ENCODE peak calls at places on chromosomes 16 and 17, in five cellular contexts. One of them, this sample, is unnamed.

GRCh38 chr16:21038197-21038596 is 112.4 kb downstream of the DNAH3 start:
- DNase-seq in foreskin fibroblast: no peak
- DNase-seq in OCI-LY7: no peak
- DNase-seq in A549: no peak
- DNase-seq in Karpas-422: no peak
- DNase-seq in this sample: no peak

GRCh38 chr16:22191966-22192260 is 14.2 kb upstream of the EEF2K start:
- DNase-seq in A549: no peak
- DNase-seq in OCI-LY7: peak; percentile 17
- DNase-seq in Karpas-422: peak; percentile 71
- DNase-seq in foreskin fibroblast: no peak
- DNase-seq in this sample: no peak

GRCh38 chr17:79747508-79748295 is 17.0 kb downstream of the ENPP7 start:
- DNase-seq in foreskin fibroblast: no peak
- DNase-seq in A549: no peak
- DNase-seq in Karpas-422: no peak
- DNase-seq in OCI-LY7: no peak
- DNase-seq in this sample: no peak

GRCh38 chr16:89658221-89658879 is 714 bp downstream of the SPATA33 start:
- DNase-seq in A549: no peak
- DNase-seq in Karpas-422: peak; percentile 61
- DNase-seq in foreskin fibroblast: no peak
- DNase-seq in OCI-LY7: peak; percentile 34
- DNase-seq in this sample: peak; percentile 86

GRCh38 chr17:43556292-43556691 is 10.2 kb upstream of the ETV4 start:
- DNase-seq in foreskin fibroblast: peak; percentile 94
- DNase-seq in A549: peak; percentile 95
- DNase-seq in OCI-LY7: no peak
- DNase-seq in Karpas-422: peak; percentile 43
- DNase-seq in this sample: no peak

GRCh38 chr17:37233001-37233400 is 142.8 kb upstream of the C17orf78 start:
- DNase-seq in Karpas-422: no peak
- DNase-seq in OCI-LY7: no peak
- DNase-seq in foreskin fibroblast: no peak
- DNase-seq in A549: no peak
- DNase-seq in this sample: no peak

GRCh38 chr17:44757045-44757917 is 1.5 kb upstream of the ADAM11 start:
- DNase-seq in Karpas-422: no peak
- DNase-seq in A549: no peak
- DNase-seq in OCI-LY7: no peak
- DNase-seq in foreskin fibroblast: no peak
- DNase-seq in this sample: no peak

GRCh38 chr17:18224053-18224427 is 1.4 kb upstream of the LLGL1 start:
- DNase-seq in A549: no peak
- DNase-seq in foreskin fibroblast: no peak
- DNase-seq in OCI-LY7: no peak
- DNase-seq in Karpas-422: no peak
- DNase-seq in this sample: no peak

GRCh38 chr16:78577597-78577996 is 478.1 kb downstream of the WWOX start:
- DNase-seq in A549: no peak
- DNase-seq in Karpas-422: no peak
- DNase-seq in foreskin fibroblast: no peak
- DNase-seq in OCI-LY7: no peak
- DNase-seq in this sample: no peak

GRCh38 chr17:59220328-59221158 is at the start of gene GDPD1:
- DNase-seq in OCI-LY7: peak; percentile 97
- DNase-seq in A549: peak; percentile 96
- DNase-seq in foreskin fibroblast: peak; percentile 87
- DNase-seq in Karpas-422: peak; percentile 98
- DNase-seq in this sample: no peak

GRCh38 chr17:39820987-39821386 is 43.1 kb downstream of the IKZF3 start:
- DNase-seq in OCI-LY7: no peak
- DNase-seq in Karpas-422: no peak
- DNase-seq in foreskin fibroblast: no peak
- DNase-seq in A549: no peak
- DNase-seq in this sample: no peak

GRCh38 chr16:19118938-19119431 is 5.2 kb downstream of the ITPRIPL2 start:
- DNase-seq in A549: peak; percentile 71
- DNase-seq in OCI-LY7: no peak
- DNase-seq in Karpas-422: no peak
- DNase-seq in foreskin fibroblast: peak; percentile 87
- DNase-seq in this sample: no peak

GRCh38 chr16:19105131-19105530 is 8.6 kb upstream of the ITPRIPL2 start:
- DNase-seq in Karpas-422: peak; percentile 34
- DNase-seq in A549: no peak
- DNase-seq in foreskin fibroblast: no peak
- DNase-seq in OCI-LY7: no peak
- DNase-seq in this sample: no peak

GRCh38 chr16:71467810-71468209 is 5.8 kb upstream of the ZNF23 start:
- DNase-seq in A549: no peak
- DNase-seq in Karpas-422: peak; percentile 76
- DNase-seq in foreskin fibroblast: peak; percentile 16
- DNase-seq in OCI-LY7: peak; percentile 50
- DNase-seq in this sample: no peak

GRCh38 chr16:30963925-30964511 is 6.5 kb downstream of the SETD1A start:
- DNase-seq in foreskin fibroblast: no peak
- DNase-seq in Karpas-422: no peak
- DNase-seq in OCI-LY7: no peak
- DNase-seq in A549: no peak
- DNase-seq in this sample: no peak

GRCh38 chr17:80782536-80783427 is 208.9 kb upstream of the CHMP6 start:
- DNase-seq in foreskin fibroblast: no peak
- DNase-seq in OCI-LY7: no peak
- DNase-seq in A549: peak; percentile 46
- DNase-seq in Karpas-422: no peak
- DNase-seq in this sample: no peak

GRCh38 chr17:49879505-49879904 is 31.6 kb upstream of the TAC4 start:
- DNase-seq in A549: no peak
- DNase-seq in OCI-LY7: no peak
- DNase-seq in Karpas-422: no peak
- DNase-seq in foreskin fibroblast: no peak
- DNase-seq in this sample: no peak

GRCh38 chr17:51751072-51751471 is 407.4 kb downstream of the CA10 start:
- DNase-seq in OCI-LY7: no peak
- DNase-seq in A549: no peak
- DNase-seq in Karpas-422: no peak
- DNase-seq in foreskin fibroblast: no peak
- DNase-seq in this sample: no peak

GRCh38 chr16:84117482-84117843 is 721 bp upstream of the MBTPS1 start:
- DNase-seq in foreskin fibroblast: no peak
- DNase-seq in OCI-LY7: peak; percentile 64
- DNase-seq in A549: peak; percentile 45
- DNase-seq in Karpas-422: no peak
- DNase-seq in this sample: no peak

GRCh38 chr16:5709889-5710288 is 612.3 kb upstream of the EEF2KMT start:
- DNase-seq in foreskin fibroblast: no peak
- DNase-seq in OCI-LY7: no peak
- DNase-seq in Karpas-422: peak; percentile 50
- DNase-seq in A549: no peak
- DNase-seq in this sample: no peak

GRCh38 chr16:57372372-57373116 is at the start of gene CX3CL1:
- DNase-seq in A549: no peak
- DNase-seq in foreskin fibroblast: no peak
- DNase-seq in Karpas-422: no peak
- DNase-seq in OCI-LY7: no peak
- DNase-seq in this sample: no peak

GRCh38 chr17:9907883-9908648 is 3.0 kb upstream of the RCVRN start:
- DNase-seq in OCI-LY7: no peak
- DNase-seq in A549: peak; percentile 57
- DNase-seq in Karpas-422: no peak
- DNase-seq in foreskin fibroblast: no peak
- DNase-seq in this sample: no peak

GRCh38 chr17:45578516-45579455 is 88.3 kb upstream of the PLEKHM1 start:
- DNase-seq in foreskin fibroblast: no peak
- DNase-seq in A549: peak; percentile 21
- DNase-seq in Karpas-422: peak; percentile 42
- DNase-seq in OCI-LY7: no peak
- DNase-seq in this sample: no peak

GRCh38 chr17:9239821-9240658 is 218.7 kb downstream of the NTN1 start:
- DNase-seq in OCI-LY7: peak; percentile 43
- DNase-seq in Karpas-422: no peak
- DNase-seq in foreskin fibroblast: peak; percentile 48
- DNase-seq in A549: peak; percentile 50
- DNase-seq in this sample: no peak

GRCh38 chr17:300881-301280 is 51.7 kb downstream of the RPH3AL start:
- DNase-seq in Karpas-422: no peak
- DNase-seq in foreskin fibroblast: no peak
- DNase-seq in A549: no peak
- DNase-seq in OCI-LY7: no peak
- DNase-seq in this sample: no peak

GRCh38 chr17:50241431-50241830 is 32.8 kb upstream of the TMEM92 start:
- DNase-seq in foreskin fibroblast: no peak
- DNase-seq in A549: no peak
- DNase-seq in OCI-LY7: no peak
- DNase-seq in Karpas-422: no peak
- DNase-seq in this sample: no peak

GRCh38 chr16:24347556-24347955 is 91.4 kb downstream of the CACNG3 start:
- DNase-seq in Karpas-422: no peak
- DNase-seq in foreskin fibroblast: no peak
- DNase-seq in A549: no peak
- DNase-seq in OCI-LY7: no peak
- DNase-seq in this sample: no peak

GRCh38 chr16:2032285-2033056 is 5.8 kb downstream of the NHERF2 start:
- DNase-seq in OCI-LY7: no peak
- DNase-seq in foreskin fibroblast: no peak
- DNase-seq in A549: no peak
- DNase-seq in Karpas-422: no peak
- DNase-seq in this sample: no peak

GRCh38 chr17:4175921-4176802 is 33.2 kb downstream of the CYB5D2 start:
- DNase-seq in OCI-LY7: no peak
- DNase-seq in Karpas-422: no peak
- DNase-seq in foreskin fibroblast: peak; percentile 35
- DNase-seq in A549: no peak
- DNase-seq in this sample: no peak

GRCh38 chr16:50627419-50627818 is 53.7 kb downstream of the SNX20 start:
- DNase-seq in foreskin fibroblast: no peak
- DNase-seq in Karpas-422: peak; percentile 42
- DNase-seq in OCI-LY7: peak; percentile 15
- DNase-seq in A549: no peak
- DNase-seq in this sample: no peak

GRCh38 chr16:55836158-55836611 is 3.3 kb upstream of the CES1 start:
- DNase-seq in A549: peak; percentile 88
- DNase-seq in Karpas-422: peak; percentile 17
- DNase-seq in OCI-LY7: no peak
- DNase-seq in foreskin fibroblast: no peak
- DNase-seq in this sample: no peak

GRCh38 chr17:82035956-82036633 is 1.4 kb downstream of the DCXR start:
- DNase-seq in OCI-LY7: no peak
- DNase-seq in A549: no peak
- DNase-seq in foreskin fibroblast: no peak
- DNase-seq in Karpas-422: no peak
- DNase-seq in this sample: no peak
- H3K4me3 ChIP-seq in OCI-LY7: peak overlapping the region; percentile 72
- H3K4me3 ChIP-seq in A549: peak overlapping the region; percentile 52
- H3K4me3 ChIP-seq in foreskin fibroblast: peak overlapping the region; percentile 71
- H3K4me3 ChIP-seq in Karpas-422: peak overlapping the region; percentile 99
- H3K4me3 ChIP-seq in this sample: peak overlapping the region; percentile 79

DNA sequence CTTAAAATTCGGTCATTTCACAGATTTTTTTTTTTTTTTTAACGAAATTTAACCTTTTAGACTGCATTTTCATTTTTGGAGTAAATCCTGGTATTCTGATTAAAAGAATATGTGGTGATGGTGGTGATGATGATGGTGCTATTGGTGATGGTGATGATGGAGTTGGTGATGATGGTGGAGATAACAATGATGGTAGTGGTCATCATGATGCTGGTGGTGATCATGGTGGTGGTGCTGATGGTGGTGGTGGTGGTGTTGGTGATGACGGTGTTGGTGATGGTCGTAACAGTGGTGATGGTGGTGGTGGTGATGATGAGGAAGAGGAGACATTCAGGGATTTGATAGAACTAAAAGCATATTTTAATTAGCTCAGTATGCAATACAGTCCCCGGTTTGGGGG is 84.0 kb downstream of the TNRC6C start:
- DNase-seq in foreskin fibroblast: no peak
- DNase-seq in A549: no peak
- DNase-seq in OCI-LY7: no peak
- DNase-seq in Karpas-422: no peak
- DNase-seq in this sample: no peak
- H3K4me3 ChIP-seq in foreskin fibroblast: no peak overlapping the region
- H3K4me3 ChIP-seq in A549: no peak overlapping the region
- H3K4me3 ChIP-seq in OCI-LY7: no peak overlapping the region
- H3K4me3 ChIP-seq in Karpas-422: no peak overlapping the region
- H3K4me3 ChIP-seq in this sample: no peak overlapping the region

GRCh38 chr16:87056083-87056482 is 261.1 kb downstream of the C16orf95 start:
- DNase-seq in Karpas-422: no peak
- DNase-seq in A549: peak; percentile 5
- DNase-seq in foreskin fibroblast: peak; percentile 32
- DNase-seq in OCI-LY7: no peak
- DNase-seq in this sample: no peak

GRCh38 chr16:87052506-87052905 is 264.7 kb downstream of the C16orf95 start:
- DNase-seq in OCI-LY7: no peak
- DNase-seq in Karpas-422: no peak
- DNase-seq in A549: no peak
- DNase-seq in foreskin fibroblast: no peak
- DNase-seq in this sample: no peak

GRCh38 chr16:87054856-87055255 is 262.3 kb downstream of the C16orf95 start:
- DNase-seq in OCI-LY7: no peak
- DNase-seq in A549: no peak
- DNase-seq in foreskin fibroblast: no peak
- DNase-seq in Karpas-422: no peak
- DNase-seq in this sample: no peak

GRCh38 chr16:87053016-87053982 is 263.9 kb downstream of the C16orf95 start:
- DNase-seq in OCI-LY7: no peak
- DNase-seq in foreskin fibroblast: no peak
- DNase-seq in Karpas-422: no peak
- DNase-seq in A549: no peak
- DNase-seq in this sample: no peak

DNA sequence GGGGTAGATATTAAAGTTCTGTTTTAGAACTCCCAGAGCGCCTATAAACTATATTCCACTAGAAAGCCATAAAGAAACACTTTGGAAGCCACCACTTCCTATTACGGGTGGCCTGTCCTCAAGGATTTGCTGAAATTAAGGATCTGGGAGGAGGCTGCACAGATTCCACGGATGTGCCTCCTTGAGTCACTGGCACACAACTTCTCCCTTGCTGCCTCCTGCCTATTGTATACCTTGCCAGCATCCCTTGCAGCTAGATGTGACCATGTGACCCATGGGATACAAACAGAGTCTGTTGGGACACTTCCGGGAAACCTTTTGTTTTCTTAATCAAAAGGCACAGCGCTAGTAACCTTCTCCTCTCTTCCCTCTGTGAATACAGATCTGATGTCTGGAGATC is 263.0 kb downstream of the C16orf95 start:
- DNase-seq in A549: no peak
- DNase-seq in OCI-LY7: no peak
- DNase-seq in foreskin fibroblast: no peak
- DNase-seq in Karpas-422: no peak
- DNase-seq in this sample: no peak
- H3K4me3 ChIP-seq in A549: no peak overlapping the region
- H3K4me3 ChIP-seq in OCI-LY7: no peak overlapping the region
- H3K4me3 ChIP-seq in foreskin fibroblast: no peak overlapping the region
- H3K4me3 ChIP-seq in Karpas-422: no peak overlapping the region
- H3K4me3 ChIP-seq in this sample: no peak overlapping the region

GRCh38 chr17:74539281-74539820 is 6.6 kb downstream of the CD300C start:
- DNase-seq in A549: no peak
- DNase-seq in foreskin fibroblast: no peak
- DNase-seq in Karpas-422: no peak
- DNase-seq in OCI-LY7: no peak
- DNase-seq in this sample: no peak
- H3K4me3 ChIP-seq in A549: no peak overlapping the region
- H3K4me3 ChIP-seq in foreskin fibroblast: no peak overlapping the region
- H3K4me3 ChIP-seq in Karpas-422: no peak overlapping the region
- H3K4me3 ChIP-seq in OCI-LY7: no peak overlapping the region
- H3K4me3 ChIP-seq in this sample: no peak overlapping the region

This sample was measured in vagina.